ENCODE peak calls at places on chromosomes 6 and 20, in ten cellular contexts. G is naive thymus-derived CD4-positive, alpha-beta T cell; W is endodermal cell; R is hepatocyte; J is heart left ventricle; H is H9; T is aorta; X is suprapubic skin; M is SJSA1; Y is A673. N is an unnamed sample.

GRCh38 chr20:57601211-57601570 is 19.0 kb downstream of the ZBP1 start:
- DNase-seq in X (no peak), Y (no peak), G (no peak), M (no peak), H (no peak), T (no peak), R (no peak), J (no peak), W (no peak), N (no peak)

GRCh38 chr6:159871911-159872310 is 18.9 kb upstream of the MAS1 start:
- DNase-seq in J (no peak), W (no peak), R (no peak), H (no peak), G (no peak), M (no peak), X (no peak), T (no peak), Y (no peak), N (peak; percentile 18)

GRCh38 chr6:158754738-158755137 is 64.4 kb downstream of the EZR start:
- DNase-seq in J (no peak), W (peak; percentile 35), T (no peak), X (peak; percentile 37), H (no peak), M (no peak), Y (no peak), R (no peak), G (no peak), N (no peak)

GRCh38 chr6:80530096-80530495 is 423.6 kb downstream of the BCKDHB start:
- DNase-seq in X (no peak), R (no peak), W (no peak), T (no peak), J (no peak), G (no peak), M (no peak), Y (no peak), H (no peak), N (no peak)

GRCh38 chr6:66772785-66773184 is 1065.8 kb upstream of the EYS start:
- DNase-seq in G (no peak), T (no peak), W (peak; percentile 45), H (no peak), X (no peak), J (no peak), M (no peak), R (peak; percentile 21), Y (peak; percentile 76), N (peak; percentile 67)

GRCh38 chr20:46363874-46364669 is 42.3 kb downstream of the ELMO2 start:
- DNase-seq in X (peak; percentile 92), T (peak; percentile 97), W (peak; percentile 96), J (peak; percentile 90), R (peak; percentile 94), H (peak; percentile 91), Y (peak; percentile 89), M (peak; percentile 89), G (peak; percentile 91), N (peak; percentile 96)

GRCh38 chr20:33893314-33893713 is 82.2 kb downstream of the CHMP4B start:
- DNase-seq in X (no peak), G (no peak), J (no peak), M (no peak), H (no peak), R (no peak), Y (no peak), W (no peak), T (no peak), N (no peak)

GRCh38 chr6:91600561-91600960 is 1013.7 kb upstream of the MAP3K7 start:
- DNase-seq in H (no peak), G (no peak), X (no peak), W (no peak), M (no peak), J (no peak), T (no peak), R (no peak), Y (no peak), N (no peak)

GRCh38 chr6:28542440-28543293 is 17.0 kb downstream of the GPX5 start:
- DNase-seq in M (peak; percentile 67), X (no peak), T (no peak), Y (peak; percentile 90), W (peak; percentile 97), R (peak; percentile 90), G (peak; percentile 45), H (peak; percentile 97), J (no peak), N (peak; percentile 99)

GRCh38 chr6:109440325-109441068 is at the start of the genes PPIL6 and SMPD2:
- DNase-seq in H (peak; percentile 91), R (peak; percentile 96), J (peak; percentile 92), W (peak; percentile 97), G (peak; percentile 85), Y (peak; percentile 94), X (peak; percentile 90), T (peak; percentile 96), M (peak; percentile 88), N (peak; percentile 95)

GRCh38 chr6:160240691-160241084 is 17.9 kb downstream of the SLC22A2 start:
- DNase-seq in M (no peak), H (no peak), G (no peak), T (no peak), X (no peak), J (no peak), R (no peak), W (no peak), Y (no peak), N (peak; percentile 42)

GRCh38 chr6:133648576-133648975 is 240.3 kb upstream of the TCF21 start:
- DNase-seq in R (no peak), H (no peak), G (no peak), X (no peak), T (no peak), W (no peak), Y (no peak), M (no peak), J (no peak), N (no peak)

DNA sequence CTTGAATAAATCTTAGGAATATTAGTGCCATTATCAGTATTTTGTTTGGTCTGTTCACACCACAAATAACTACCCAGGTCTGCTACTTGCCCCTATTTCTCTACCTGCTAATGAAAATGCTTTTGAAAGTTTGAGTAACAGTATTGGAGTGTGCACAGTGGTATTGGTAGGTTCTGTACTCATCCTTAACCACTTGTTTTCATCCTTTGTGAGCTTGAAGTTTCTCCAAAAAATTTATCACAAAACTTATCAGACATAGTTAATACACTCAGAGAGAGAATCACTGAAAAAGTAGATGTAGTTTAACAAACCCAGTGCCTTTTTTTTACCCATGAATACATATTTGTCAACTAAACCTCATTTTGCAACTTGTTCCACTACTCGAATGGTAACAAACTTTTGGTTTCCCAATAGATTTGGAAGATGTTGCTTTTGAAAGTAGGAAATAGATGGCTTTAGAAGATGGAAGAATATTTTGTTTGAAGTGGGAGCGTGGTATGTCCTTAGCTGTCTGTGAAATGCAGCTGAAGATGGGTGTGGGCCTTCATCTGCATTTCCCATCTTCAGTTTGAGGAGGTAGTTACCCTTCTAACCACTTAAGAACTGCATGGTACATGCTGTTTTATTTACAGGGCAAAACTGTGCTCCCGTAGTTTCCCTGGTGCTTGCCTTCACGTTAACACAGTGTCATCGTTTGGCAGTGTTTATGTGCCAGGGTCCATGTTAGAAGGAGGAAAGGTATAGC is 9.0 kb downstream of the PTPN1 start:
- DNase-seq in R (no peak), T (no peak), W (no peak), X (no peak), Y (no peak), J (no peak), H (no peak), G (peak; percentile 31), M (no peak), N (no peak)
- H3K4me1 ChIP-seq in R (peaks cover 48% of the 10 kb centered on the region), T (peaks cover 19% of the 10 kb centered on the region), W (no peaks in the 10 kb centered on the region), X (peaks cover 87% of the 10 kb centered on the region), Y (peaks cover 48% of the 10 kb centered on the region), J (peaks cover 90% of the 10 kb centered on the region), H (no peaks in the 10 kb centered on the region), G (peaks cover 83% of the 10 kb centered on the region), M (peaks cover 86% of the 10 kb centered on the region), N (no peaks in the 10 kb centered on the region)

GRCh38 chr6:157490870-157491269 is 109.9 kb downstream of the ZDHHC14 start:
- DNase-seq in Y (no peak), R (no peak), T (no peak), X (no peak), H (no peak), W (no peak), M (no peak), J (no peak), G (no peak), N (no peak)

GRCh38 chr6:157487110-157487773 is 106.3 kb downstream of the ZDHHC14 start:
- DNase-seq in H (no peak), R (no peak), M (no peak), W (no peak), G (no peak), J (no peak), X (no peak), Y (no peak), T (no peak), N (no peak)

GRCh38 chr6:157486632-157487031 is 105.6 kb downstream of the ZDHHC14 start:
- DNase-seq in J (no peak), W (no peak), X (no peak), T (no peak), Y (no peak), M (no peak), G (no peak), H (no peak), R (no peak), N (no peak)

GRCh38 chr6:157488635-157489226 is 107.7 kb downstream of the ZDHHC14 start:
- DNase-seq in T (no peak), W (peak; percentile 49), M (no peak), R (no peak), Y (no peak), H (no peak), X (no peak), G (no peak), J (no peak), N (peak; percentile 16)

GRCh38 chr6:157488058-157488457 is 107.1 kb downstream of the ZDHHC14 start:
- DNase-seq in Y (no peak), R (no peak), T (no peak), G (no peak), X (no peak), H (no peak), M (no peak), W (no peak), J (no peak), N (no peak)
- H3K4me1 ChIP-seq in Y (no peaks in the 10 kb centered on the region), R (peaks cover 12% of the 10 kb centered on the region), T (no peaks in the 10 kb centered on the region), G (peaks cover 14% of the 10 kb centered on the region), X (peaks cover 13% of the 10 kb centered on the region), H (peaks cover 5% of the 10 kb centered on the region), M (no peaks in the 10 kb centered on the region), W (peaks cover 5% of the 10 kb centered on the region), J (no peaks in the 10 kb centered on the region), N (peaks cover 12% of the 10 kb centered on the region)

DNA sequence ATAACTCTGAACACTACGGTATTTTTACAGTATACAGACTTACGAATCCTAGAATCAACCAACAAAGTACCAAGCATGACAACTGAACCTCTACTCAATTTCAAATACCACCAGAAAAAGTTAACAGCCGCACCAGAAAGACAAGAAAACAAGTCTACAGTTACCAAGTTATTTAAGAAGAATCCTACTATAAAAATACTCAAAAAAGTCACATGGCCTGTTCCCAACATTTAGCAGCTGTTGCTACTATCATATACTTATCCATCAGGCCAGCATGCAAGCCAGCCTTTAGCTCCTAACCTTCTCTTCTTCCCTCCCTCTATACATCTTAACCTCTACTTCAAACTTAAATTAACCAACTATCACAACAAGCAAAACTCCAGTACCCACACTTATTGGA is 1.9 kb downstream of the SYNCRIP start:
- DNase-seq in H (no peak), X (no peak), J (no peak), G (no peak), Y (no peak), M (no peak), R (no peak), W (no peak), T (no peak), N (no peak)
- H3K4me1 ChIP-seq in H (peaks cover 2% of the 10 kb centered on the region), X (peaks cover 56% of the 10 kb centered on the region), J (peaks cover 45% of the 10 kb centered on the region), G (peaks cover 29% of the 10 kb centered on the region), Y (peaks cover 31% of the 10 kb centered on the region), M (peaks cover 11% of the 10 kb centered on the region), R (peaks cover 20% of the 10 kb centered on the region), W (no peaks in the 10 kb centered on the region), T (no peaks in the 10 kb centered on the region), N (peaks cover 2% of the 10 kb centered on the region)

GRCh38 chr6:131216277-131216676 is 81.0 kb downstream of the AKAP7 start:
- DNase-seq in T (no peak), W (no peak), J (no peak), G (no peak), R (no peak), Y (no peak), X (no peak), H (no peak), M (no peak), N (no peak)
- H3K4me1 ChIP-seq in T (no peaks in the 10 kb centered on the region), W (no peaks in the 10 kb centered on the region), J (peaks cover 41% of the 10 kb centered on the region), G (no peaks in the 10 kb centered on the region), R (no peaks in the 10 kb centered on the region), Y (peaks cover 64% of the 10 kb centered on the region), X (no peaks in the 10 kb centered on the region), H (no peaks in the 10 kb centered on the region), M (peaks cover 8% of the 10 kb centered on the region), N (no peaks in the 10 kb centered on the region)

N was measured in mesendoderm.